ENCODE peak calls at places on chromosome 20, in nine cellular contexts. U is mucosa of descending colon, X is body of pancreas, L is suprapubic skin, Q is psoas muscle, H is astrocyte, V is endodermal cell, I is fibroblast of lung, Y is stomach. C is an unnamed sample.

GRCh38 chr20:38426006-38426405 is 9.1 kb downstream of the SNHG17 start:
- DNase-seq in U (no peak), X (peak; percentile 8), L (no peak), Q (peak; percentile 22), H (peak; percentile 91), V (no peak), I (peak; percentile 93), Y (no peak), C (no peak)

GRCh38 chr20:49478266-49478665 is 4.2 kb downstream of the KCNB1 start:
- DNase-seq in U (no peak), X (no peak), L (no peak), Q (no peak), H (no peak), V (no peak), I (no peak), Y (no peak), C (no peak)

GRCh38 chr20:10565191-10565921 is 108.4 kb downstream of the JAG1 start:
- DNase-seq in U (no peak), X (peak; percentile 25), L (no peak), Q (peak; percentile 24), H (peak; percentile 92), V (no peak), I (peak; percentile 88), Y (no peak), C (no peak)

GRCh38 chr20:38242848-38243449 is 17.6 kb downstream of the KIAA1755 start:
- DNase-seq in U (no peak), X (no peak), L (no peak), Q (no peak), H (no peak), V (peak; percentile 86), I (no peak), Y (no peak), C (peak; percentile 49)

GRCh38 chr20:39462436-39462835 is 500.3 kb downstream of the DHX35 start:
- DNase-seq in U (no peak), X (no peak), L (no peak), Q (no peak), H (no peak), V (no peak), I (no peak), Y (no peak), C (no peak)

GRCh38 chr20:18705490-18705889 is 108.1 kb upstream of the SCP2D1 start:
- DNase-seq in U (no peak), X (no peak), L (no peak), Q (no peak), H (peak; percentile 91), V (no peak), I (peak; percentile 93), Y (no peak), C (no peak)

GRCh38 chr20:49674383-49675352 is 39.0 kb downstream of the B4GALT5 start:
- DNase-seq in U (peak; percentile 62), X (peak; percentile 43), L (no peak), Q (no peak), H (peak; percentile 82), V (no peak), I (peak; percentile 88), Y (no peak), C (no peak)

GRCh38 chr20:48787861-48788375 is 39.9 kb downstream of the PREX1 start:
- DNase-seq in U (no peak), X (peak; percentile 21), L (no peak), Q (no peak), H (peak; percentile 68), V (no peak), I (peak; percentile 77), Y (no peak), C (no peak)

GRCh38 chr20:834151-834747 is 734 bp downstream of the FAM110A start:
- DNase-seq in U (no peak), X (no peak), L (no peak), Q (no peak), H (no peak), V (no peak), I (no peak), Y (no peak), C (no peak)

GRCh38 chr20:35312348-35312747 is 20.1 kb upstream of the FAM83C start:
- DNase-seq in U (no peak), X (no peak), L (no peak), Q (no peak), H (peak; percentile 93), V (no peak), I (peak; percentile 96), Y (no peak), C (peak; percentile 98)

GRCh38 chr20:10513931-10514575 is 78.9 kb downstream of the SLX4IP start:
- DNase-seq in U (no peak), X (no peak), L (no peak), Q (no peak), H (peak; percentile 24), V (no peak), I (peak; percentile 25), Y (no peak), C (no peak)

GRCh38 chr20:49775229-49775693 is 37.4 kb upstream of the SLC9A8 start:
- DNase-seq in U (peak; percentile 79), X (peak; percentile 80), L (peak; percentile 70), Q (peak; percentile 77), H (peak; percentile 76), V (peak; percentile 83), I (peak; percentile 83), Y (peak; percentile 84), C (no peak)

GRCh38 chr20:10316582-10316981 is 98.0 kb downstream of the SNAP25 start:
- DNase-seq in U (peak; percentile 7), X (no peak), L (no peak), Q (no peak), H (no peak), V (no peak), I (no peak), Y (no peak), C (no peak)

GRCh38 chr20:51634257-51634656 is 91.7 kb upstream of the NFATC2 start:
- DNase-seq in U (no peak), X (peak; percentile 90), L (no peak), Q (no peak), H (no peak), V (no peak), I (no peak), Y (no peak), C (no peak)

GRCh38 chr20:50911030-50911429 is 20.2 kb downstream of the ADNP start:
- DNase-seq in U (no peak), X (no peak), L (no peak), Q (no peak), H (peak; percentile 55), V (no peak), I (peak; percentile 59), Y (no peak), C (no peak)

DNA sequence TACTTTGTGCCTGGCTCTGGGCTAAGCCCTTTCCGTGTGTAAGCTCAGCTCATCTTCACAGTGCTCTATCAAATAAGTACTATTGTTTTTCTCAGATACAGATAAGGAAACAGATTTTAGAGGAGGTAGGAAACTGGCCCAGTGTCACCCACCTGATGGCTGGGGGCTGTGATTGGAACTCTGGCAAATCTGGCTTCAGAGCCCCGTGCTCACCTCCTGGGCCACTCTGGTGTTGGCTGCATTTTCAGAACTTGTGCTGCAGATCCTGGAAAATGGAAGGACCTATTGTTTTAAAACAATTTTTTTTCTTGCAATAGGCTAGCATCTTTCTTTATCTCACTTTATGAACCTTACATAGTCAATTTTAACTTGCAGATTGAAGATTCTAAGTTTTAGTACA is 5.7 kb downstream of the STX16 start:
- DNase-seq in U (no peak), X (no peak), L (no peak), Q (no peak), H (no peak), V (peak; percentile 50), I (no peak), Y (no peak), C (peak; percentile 30)
- H3K4me1 ChIP-seq in U (peaks cover 18% of the 10 kb centered on the region), X (peaks cover 46% of the 10 kb centered on the region), L (peaks cover 58% of the 10 kb centered on the region), Q (peaks cover 72% of the 10 kb centered on the region), H (peaks cover 20% of the 10 kb centered on the region), V (peaks cover 10% of the 10 kb centered on the region), I (no peaks in the 10 kb centered on the region), Y (peaks cover 77% of the 10 kb centered on the region), C (peaks cover 72% of the 10 kb centered on the region)

DNA sequence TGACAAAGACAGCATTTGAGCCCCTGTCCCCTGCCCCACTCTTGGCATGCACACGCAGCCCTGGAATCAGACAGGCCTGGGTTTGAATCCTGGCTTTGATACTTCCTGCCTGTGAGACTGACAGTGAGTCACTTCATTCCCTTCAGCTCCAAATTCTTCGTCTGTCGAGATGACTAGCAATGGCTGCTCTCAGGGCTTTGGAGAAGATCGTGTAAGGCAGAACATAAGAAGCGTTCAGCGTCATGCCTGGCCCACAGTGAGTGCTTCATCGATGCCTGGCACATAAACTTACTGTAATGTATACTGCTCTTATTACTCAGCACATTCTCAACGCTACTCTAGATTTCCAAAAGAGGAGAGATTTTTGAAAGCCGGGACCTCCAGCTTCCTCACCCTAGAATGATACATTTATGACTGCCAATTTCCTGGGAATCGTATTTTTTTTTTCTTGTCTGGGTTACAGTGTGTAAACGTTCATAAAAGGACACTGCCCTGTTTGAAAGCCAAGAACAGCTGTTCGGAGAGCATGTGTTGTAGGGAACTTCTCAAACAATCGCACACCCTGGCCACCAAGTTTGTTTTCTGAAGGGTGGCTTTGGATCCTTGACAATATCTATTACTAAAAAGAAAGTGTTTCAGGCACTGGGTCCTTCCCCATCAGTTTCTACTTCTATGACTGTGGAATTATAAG is 16.2 kb upstream of the BCAS1 start:
- DNase-seq in U (peak; percentile 60), X (no peak), L (no peak), Q (no peak), H (peak; percentile 26), V (no peak), I (peak; percentile 42), Y (no peak), C (no peak)
- H3K4me3 ChIP-seq in U (no peak overlapping the region), X (no peak overlapping the region), L (no peak overlapping the region), Q (no peak overlapping the region), H (no peak overlapping the region), V (no peak overlapping the region), I (no peak overlapping the region), Y (no peak overlapping the region), C (no peak overlapping the region)

DNA sequence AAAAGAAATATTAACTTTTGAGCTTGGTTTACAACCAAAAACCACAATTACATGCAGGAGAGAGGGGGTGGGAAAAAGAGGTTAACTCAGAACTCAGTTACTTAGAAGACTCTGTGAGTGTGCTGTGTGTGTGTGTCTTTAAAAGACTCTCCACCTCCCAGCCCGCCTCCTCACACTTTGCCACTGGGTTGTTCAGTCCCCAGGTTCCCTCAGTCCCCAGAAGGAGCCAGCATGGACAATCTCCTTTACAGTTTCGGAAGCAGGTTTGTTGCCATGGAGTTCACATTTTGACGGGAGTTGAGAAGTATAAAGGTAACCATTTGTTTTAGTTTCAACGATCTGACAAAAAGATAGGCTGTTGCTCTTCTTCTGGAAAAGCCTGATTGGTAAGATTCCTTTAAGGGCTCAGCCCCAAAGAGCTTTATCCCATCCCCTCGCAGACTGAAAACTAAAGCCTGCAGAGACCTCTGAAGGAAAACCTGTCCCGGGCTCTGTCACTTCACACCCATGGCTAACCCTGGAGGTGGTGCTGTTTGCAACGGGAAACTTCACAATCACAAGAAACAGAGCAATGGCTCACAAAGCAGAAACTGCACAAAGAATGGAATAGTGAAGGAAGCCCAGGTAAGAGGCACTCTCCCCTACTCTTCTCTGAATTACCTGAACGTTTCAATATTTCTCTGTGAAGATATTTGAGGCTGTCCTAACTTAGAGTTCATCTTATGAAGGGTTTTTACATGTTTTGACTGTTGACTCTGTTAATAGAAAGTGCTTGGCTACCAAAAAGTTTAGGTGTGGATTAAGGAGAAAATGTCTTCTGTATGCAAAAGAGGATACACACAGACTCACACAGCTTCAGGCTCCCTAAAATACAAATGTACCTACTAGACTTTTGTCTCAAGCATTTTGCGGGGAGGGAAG is at the start of gene SPTLC3:
- DNase-seq in U (peak; percentile 75), X (peak; percentile 67), L (no peak), Q (peak; percentile 16), H (peak; percentile 63), V (peak; percentile 86), I (peak; percentile 62), Y (peak; percentile 48), C (no peak)
- TF ChIP-seq CTCF in U (no peak), X (peak; percentile 22), L (no peak), Q (no peak), H (no peak), V (peak; percentile 49), I (no peak), Y (no peak), C (peak; percentile 28)

GRCh38 chr20:63926298-63926697 is 29.9 kb downstream of the UCKL1 start:
- DNase-seq in U (no peak), X (no peak), L (no peak), Q (no peak), H (no peak), V (no peak), I (no peak), Y (no peak), C (no peak)
- H3K4me1 ChIP-seq in U (no peaks in the 10 kb centered on the region), X (no peaks in the 10 kb centered on the region), L (no peaks in the 10 kb centered on the region), Q (peaks cover 11% of the 10 kb centered on the region), H (no peaks in the 10 kb centered on the region), V (peaks cover 4% of the 10 kb centered on the region), I (no peaks in the 10 kb centered on the region), Y (peaks cover 13% of the 10 kb centered on the region), C (no peaks in the 10 kb centered on the region)